ENCODE peak calls at places on chromosomes 6 and 20, in ten cellular contexts. One of them, this sample, is unnamed.

GRCh38 chr20:50218987-50219435 is 28.4 kb downstream of the CEBPB start:
- DNase-seq in NCI-H1105 treated with DMSO at 0.1 percent for 48 hours: no peak
- DNase-seq in stimulated activated CD8-positive, alpha-beta memory T cell treated with anti-CD3 and anti-CD28 coated beads, Interleukin-4, amount 100 ng/mL, for 1 hour: no peak
- DNase-seq in ACHN: no peak
- DNase-seq in KBM-7: no peak
- DNase-seq in hepatic stellate cell: peak
- DNase-seq in foreskin fibroblast: no peak
- DNase-seq in fibroblast of lung: no peak
- DNase-seq in posterior vena cava: no peak
- DNase-seq in hippocampal formation: no peak
- DNase-seq in this sample: no peak

GRCh38 chr6:44921787-44922186 is 406.3 kb upstream of the RUNX2 start:
- DNase-seq in hepatic stellate cell: no peak
- DNase-seq in fibroblast of lung: no peak
- DNase-seq in NCI-H1105 treated with DMSO at 0.1 percent for 48 hours: peak
- DNase-seq in posterior vena cava: no peak
- DNase-seq in KBM-7: no peak
- DNase-seq in foreskin fibroblast: no peak
- DNase-seq in hippocampal formation: no peak
- DNase-seq in stimulated activated CD8-positive, alpha-beta memory T cell treated with anti-CD3 and anti-CD28 coated beads, Interleukin-4, amount 100 ng/mL, for 1 hour: no peak
- DNase-seq in ACHN: no peak
- DNase-seq in this sample: no peak

GRCh38 chr6:3517350-3517749 is 60.5 kb upstream of the SLC22A23 start:
- DNase-seq in hippocampal formation: no peak
- DNase-seq in NCI-H1105 treated with DMSO at 0.1 percent for 48 hours: no peak
- DNase-seq in fibroblast of lung: peak
- DNase-seq in foreskin fibroblast: peak
- DNase-seq in stimulated activated CD8-positive, alpha-beta memory T cell treated with anti-CD3 and anti-CD28 coated beads, Interleukin-4, amount 100 ng/mL, for 1 hour: no peak
- DNase-seq in ACHN: no peak
- DNase-seq in posterior vena cava: no peak
- DNase-seq in KBM-7: no peak
- DNase-seq in hepatic stellate cell: peak
- DNase-seq in this sample: no peak

GRCh38 chr20:32557284-32557683 is 27.8 kb downstream of the NOL4L start:
- DNase-seq in NCI-H1105 treated with DMSO at 0.1 percent for 48 hours: no peak
- DNase-seq in stimulated activated CD8-positive, alpha-beta memory T cell treated with anti-CD3 and anti-CD28 coated beads, Interleukin-4, amount 100 ng/mL, for 1 hour: no peak
- DNase-seq in fibroblast of lung: no peak
- DNase-seq in hepatic stellate cell: no peak
- DNase-seq in posterior vena cava: no peak
- DNase-seq in hippocampal formation: no peak
- DNase-seq in foreskin fibroblast: no peak
- DNase-seq in KBM-7: no peak
- DNase-seq in ACHN: no peak
- DNase-seq in this sample: no peak

GRCh38 chr6:41344865-41345264 is 9.5 kb downstream of the NCR2 start:
- DNase-seq in posterior vena cava: no peak
- DNase-seq in stimulated activated CD8-positive, alpha-beta memory T cell treated with anti-CD3 and anti-CD28 coated beads, Interleukin-4, amount 100 ng/mL, for 1 hour: no peak
- DNase-seq in fibroblast of lung: no peak
- DNase-seq in NCI-H1105 treated with DMSO at 0.1 percent for 48 hours: no peak
- DNase-seq in foreskin fibroblast: no peak
- DNase-seq in ACHN: no peak
- DNase-seq in KBM-7: no peak
- DNase-seq in hepatic stellate cell: no peak
- DNase-seq in hippocampal formation: no peak
- DNase-seq in this sample: no peak

GRCh38 chr6:1796706-1797529 is 187.2 kb downstream of the FOXC1 start:
- DNase-seq in ACHN: no peak
- DNase-seq in hepatic stellate cell: no peak
- DNase-seq in fibroblast of lung: no peak
- DNase-seq in NCI-H1105 treated with DMSO at 0.1 percent for 48 hours: no peak
- DNase-seq in posterior vena cava: no peak
- DNase-seq in stimulated activated CD8-positive, alpha-beta memory T cell treated with anti-CD3 and anti-CD28 coated beads, Interleukin-4, amount 100 ng/mL, for 1 hour: no peak
- DNase-seq in hippocampal formation: no peak
- DNase-seq in foreskin fibroblast: no peak
- DNase-seq in KBM-7: no peak
- DNase-seq in this sample: no peak

GRCh38 chr6:168908166-168908565 is 345.5 kb downstream of the THBS2 start:
- DNase-seq in NCI-H1105 treated with DMSO at 0.1 percent for 48 hours: no peak
- DNase-seq in posterior vena cava: no peak
- DNase-seq in hippocampal formation: no peak
- DNase-seq in foreskin fibroblast: peak
- DNase-seq in ACHN: no peak
- DNase-seq in stimulated activated CD8-positive, alpha-beta memory T cell treated with anti-CD3 and anti-CD28 coated beads, Interleukin-4, amount 100 ng/mL, for 1 hour: no peak
- DNase-seq in KBM-7: no peak
- DNase-seq in fibroblast of lung: peak
- DNase-seq in hepatic stellate cell: no peak
- DNase-seq in this sample: no peak

GRCh38 chr20:13856356-13856755 is 71.5 kb downstream of the NDUFAF5 start:
- DNase-seq in ACHN: no peak
- DNase-seq in stimulated activated CD8-positive, alpha-beta memory T cell treated with anti-CD3 and anti-CD28 coated beads, Interleukin-4, amount 100 ng/mL, for 1 hour: no peak
- DNase-seq in NCI-H1105 treated with DMSO at 0.1 percent for 48 hours: no peak
- DNase-seq in posterior vena cava: no peak
- DNase-seq in hepatic stellate cell: no peak
- DNase-seq in hippocampal formation: peak
- DNase-seq in foreskin fibroblast: no peak
- DNase-seq in KBM-7: no peak
- DNase-seq in fibroblast of lung: no peak
- DNase-seq in this sample: no peak

GRCh38 chr6:28408076-28408802 is 8.7 kb upstream of the ZSCAN12 start:
- DNase-seq in stimulated activated CD8-positive, alpha-beta memory T cell treated with anti-CD3 and anti-CD28 coated beads, Interleukin-4, amount 100 ng/mL, for 1 hour: no peak
- DNase-seq in NCI-H1105 treated with DMSO at 0.1 percent for 48 hours: no peak
- DNase-seq in hippocampal formation: no peak
- DNase-seq in ACHN: no peak
- DNase-seq in posterior vena cava: no peak
- DNase-seq in hepatic stellate cell: no peak
- DNase-seq in fibroblast of lung: no peak
- DNase-seq in foreskin fibroblast: no peak
- DNase-seq in KBM-7: no peak
- DNase-seq in this sample: no peak

GRCh38 chr6:36328600-36328999 is 8.1 kb downstream of the BNIP5 start:
- DNase-seq in hippocampal formation: no peak
- DNase-seq in stimulated activated CD8-positive, alpha-beta memory T cell treated with anti-CD3 and anti-CD28 coated beads, Interleukin-4, amount 100 ng/mL, for 1 hour: no peak
- DNase-seq in fibroblast of lung: no peak
- DNase-seq in foreskin fibroblast: no peak
- DNase-seq in NCI-H1105 treated with DMSO at 0.1 percent for 48 hours: no peak
- DNase-seq in posterior vena cava: no peak
- DNase-seq in ACHN: no peak
- DNase-seq in KBM-7: no peak
- DNase-seq in hepatic stellate cell: no peak
- DNase-seq in this sample: no peak

GRCh38 chr20:32652739-32653526 is 20.8 kb downstream of the C20orf203 start:
- DNase-seq in stimulated activated CD8-positive, alpha-beta memory T cell treated with anti-CD3 and anti-CD28 coated beads, Interleukin-4, amount 100 ng/mL, for 1 hour: peak
- DNase-seq in KBM-7: peak
- DNase-seq in hippocampal formation: peak
- DNase-seq in hepatic stellate cell: peak
- DNase-seq in NCI-H1105 treated with DMSO at 0.1 percent for 48 hours: peak
- DNase-seq in posterior vena cava: peak
- DNase-seq in foreskin fibroblast: peak
- DNase-seq in fibroblast of lung: peak
- DNase-seq in ACHN: peak
- DNase-seq in this sample: peak

GRCh38 chr6:138979365-138979764 is 8.7 kb downstream of the REPS1 start:
- DNase-seq in hepatic stellate cell: no peak
- DNase-seq in ACHN: no peak
- DNase-seq in foreskin fibroblast: peak
- DNase-seq in fibroblast of lung: no peak
- DNase-seq in stimulated activated CD8-positive, alpha-beta memory T cell treated with anti-CD3 and anti-CD28 coated beads, Interleukin-4, amount 100 ng/mL, for 1 hour: no peak
- DNase-seq in posterior vena cava: no peak
- DNase-seq in KBM-7: no peak
- DNase-seq in hippocampal formation: no peak
- DNase-seq in NCI-H1105 treated with DMSO at 0.1 percent for 48 hours: no peak
- DNase-seq in this sample: no peak

GRCh38 chr20:59006167-59006863 is 739 bp downstream of the CTSZ start:
- DNase-seq in hippocampal formation: no peak
- DNase-seq in fibroblast of lung: no peak
- DNase-seq in hepatic stellate cell: peak
- DNase-seq in ACHN: no peak
- DNase-seq in stimulated activated CD8-positive, alpha-beta memory T cell treated with anti-CD3 and anti-CD28 coated beads, Interleukin-4, amount 100 ng/mL, for 1 hour: no peak
- DNase-seq in foreskin fibroblast: no peak
- DNase-seq in NCI-H1105 treated with DMSO at 0.1 percent for 48 hours: no peak
- DNase-seq in KBM-7: no peak
- DNase-seq in posterior vena cava: no peak
- DNase-seq in this sample: peak